ENCODE peak calls at places on chromosomes 1 and 21, in seven cellular contexts. A, F, T, X, L, S and Z are unnamed samples.

GRCh38 chr1:151137789-151138188 is 8.6 kb downstream of the SEMA6C start:
- DNase-seq in S (no peak), T (no peak), L (no peak), F (no peak), A (no peak), X (no peak), Z (no peak)

GRCh38 chr1:154129392-154129970 is 25.4 kb downstream of the NUP210L start:
- DNase-seq in X (no peak), A (no peak), F (no peak), T (no peak), L (no peak), S (no peak), Z (no peak)

GRCh38 chr1:116693759-116694482 is 26.4 kb upstream of the IGSF3 start:
- DNase-seq in L (no peak), F (no peak), A (no peak), X (peak; percentile 41), S (peak; percentile 51), T (peak; percentile 46), Z (no peak)

GRCh38 chr1:43854473-43854872 is 79.1 kb upstream of the ARTN start:
- DNase-seq in F (no peak), S (no peak), T (no peak), A (no peak), L (no peak), X (no peak), Z (no peak)

GRCh38 chr1:210262167-210262896 is 29.7 kb downstream of the SERTAD4 start:
- DNase-seq in T (peak; percentile 94), S (peak; percentile 91), F (no peak), L (no peak), X (no peak), A (no peak), Z (peak; percentile 41)

GRCh38 chr1:107643766-107644165 is 321.2 kb downstream of the VAV3 start:
- DNase-seq in A (no peak), T (no peak), S (no peak), X (no peak), L (no peak), F (no peak), Z (peak; percentile 11)

GRCh38 chr1:184035719-184036516 is 1.6 kb downstream of the COLGALT2 start:
- DNase-seq in A (peak; percentile 74), S (no peak), X (no peak), F (no peak), T (no peak), L (peak; percentile 74), Z (no peak)

GRCh38 chr1:6148497-6149241 is 31.5 kb downstream of the CHD5 start:
- DNase-seq in S (no peak), X (peak; percentile 70), L (peak; percentile 80), F (peak; percentile 29), A (no peak), T (no peak), Z (peak; percentile 92)

GRCh38 chr21:26709090-26709489 is 136.0 kb upstream of the CYYR1 start:
- DNase-seq in F (no peak), T (no peak), X (no peak), A (no peak), L (no peak), S (no peak), Z (no peak)

GRCh38 chr1:225657462-225657989 is 4.6 kb upstream of the ENAH start:
- DNase-seq in S (peak; percentile 72), L (no peak), T (peak; percentile 71), X (no peak), A (no peak), F (no peak), Z (no peak)

GRCh38 chr1:94705755-94706154 is 114.4 kb upstream of the SLC44A3 start:
- DNase-seq in X (no peak), S (no peak), A (no peak), L (no peak), T (no peak), F (no peak), Z (no peak)

GRCh38 chr1:13930151-13930550 is 230.2 kb downstream of the PRDM2 start:
- DNase-seq in A (no peak), X (peak; percentile 54), S (no peak), F (no peak), L (no peak), T (no peak), Z (peak; percentile 15)

GRCh38 chr1:223202376-223202775 is 59.3 kb upstream of the TLR5 start:
- DNase-seq in A (peak; percentile 32), S (no peak), T (no peak), X (no peak), F (no peak), L (no peak), Z (no peak)

GRCh38 chr1:38418195-38419030 is 371.8 kb upstream of the POU3F1 start:
- DNase-seq in F (no peak), S (no peak), A (peak; percentile 53), X (no peak), T (no peak), L (no peak), Z (no peak)

GRCh38 chr1:186819140-186819539 is 9.6 kb upstream of the PLA2G4A start:
- DNase-seq in A (no peak), L (no peak), T (no peak), X (no peak), F (no peak), S (no peak), Z (no peak)